ENCODE peak calls at places on chromosomes 4 and X, in eight cellular contexts. L is CD8-positive, alpha-beta memory T cell; F is T-helper 9 cell; I is B cell; V is Peyer's patch; A is NCI-H1092 treated with DMSO at 0.1 percent for 48 hours; S is lower leg skin; Y is foreskin fibroblast. O is an unnamed sample.

GRCh38 chrX:53594354-53594753 is 92.2 kb downstream of the HUWE1 start:
- DNase-seq in V (no peak), I (no peak), A (no peak), F (no peak), S (no peak), Y (peak; percentile 35), L (no peak), O (no peak)

GRCh38 chrX:150849996-150850720 is 48.3 kb downstream of the CD99L2 start:
- DNase-seq in F (no peak), I (no peak), A (no peak), L (no peak), V (no peak), Y (no peak), S (no peak), O (no peak)

GRCh38 chr4:15695240-15695699 is 7.6 kb upstream of the BST1 start:
- DNase-seq in F (no peak), A (no peak), I (no peak), Y (peak; percentile 90), S (no peak), V (no peak), L (no peak), O (peak; percentile 98)

GRCh38 chrX:23980063-23980462 is 46.9 kb downstream of the KLHL15 start:
- DNase-seq in I (no peak), S (no peak), Y (peak; percentile 4), V (no peak), L (no peak), A (no peak), F (no peak), O (no peak)

GRCh38 chr4:74970577-74970976 is 37.7 kb downstream of the PARM1 start:
- DNase-seq in V (no peak), L (no peak), S (no peak), Y (no peak), I (no peak), A (no peak), F (no peak), O (no peak)

GRCh38 chr4:94826206-94826605 is 68.5 kb downstream of the BMPR1B start:
- DNase-seq in V (no peak), Y (no peak), L (no peak), S (no peak), F (no peak), A (no peak), I (no peak), O (no peak)

GRCh38 chr4:107806196-107806595 is 18.5 kb upstream of the SGMS2 start:
- DNase-seq in S (no peak), V (no peak), A (no peak), F (no peak), I (no peak), L (no peak), Y (no peak), O (no peak)

GRCh38 chrX:135973025-135973547 is 702 bp downstream of the MMGT1 start:
- DNase-seq in S (no peak), L (no peak), Y (no peak), A (peak; percentile 36), V (peak; percentile 48), I (no peak), F (no peak), O (no peak)

GRCh38 chrX:1462596-1463251 is 10.0 kb upstream of the ASMTL start:
- DNase-seq in L (peak; percentile 91), F (peak; percentile 56), I (no peak), V (peak; percentile 62), Y (peak; percentile 29), S (no peak), A (no peak), O (peak; percentile 51)

GRCh38 chr4:185086053-185086452 is 57.0 kb upstream of the SLC25A4 start:
- DNase-seq in S (no peak), Y (peak; percentile 3), I (no peak), L (no peak), V (no peak), F (no peak), A (no peak), O (no peak)

GRCh38 chr4:99574530-99575314 is at the start of gene MTTP:
- DNase-seq in S (no peak), I (no peak), F (no peak), V (peak; percentile 59), A (no peak), Y (no peak), L (no peak), O (no peak)

GRCh38 chrX:115531818-115532403 is 29.1 kb upstream of the PLS3 start:
- DNase-seq in A (no peak), I (no peak), Y (peak; percentile 32), L (no peak), S (no peak), V (no peak), F (no peak), O (no peak)

GRCh38 chr4:187270154-187270553 is 546.5 kb upstream of the FAT1 start:
- DNase-seq in Y (no peak), F (no peak), L (no peak), V (no peak), A (no peak), I (no peak), S (no peak), O (no peak)

GRCh38 chrX:130793966-130794365 is 109.0 kb downstream of the ENOX2 start:
- DNase-seq in S (no peak), V (no peak), F (no peak), Y (no peak), L (no peak), A (no peak), I (no peak), O (no peak)

GRCh38 chr4:81198151-81198550 is 16.9 kb downstream of the PRKG2 start:
- DNase-seq in L (no peak), S (no peak), Y (no peak), V (peak; percentile 58), A (peak; percentile 54), I (no peak), F (no peak), O (no peak)

GRCh38 chr4:107997794-107998193 is 8.1 kb downstream of the HADH start:
- DNase-seq in I (no peak), F (no peak), Y (no peak), V (no peak), A (no peak), S (no peak), L (no peak), O (no peak)

GRCh38 chr4:33063238-33063637 is 2343.1 kb downstream of the PCDH7 start:
- DNase-seq in L (no peak), A (no peak), I (no peak), Y (peak; percentile 65), S (no peak), F (no peak), V (no peak), O (peak; percentile 60)

GRCh38 chr4:98908182-98908581 is 20.8 kb downstream of the EIF4E start:
- DNase-seq in I (no peak), V (no peak), L (no peak), A (no peak), F (no peak), S (no peak), Y (no peak), O (no peak)

GRCh38 chr4:9898596-9899345 is 117.3 kb downstream of the DRD5 start:
- DNase-seq in F (no peak), Y (peak; percentile 13), S (peak; percentile 17), L (no peak), I (no peak), A (no peak), V (no peak), O (no peak)

GRCh38 chr4:47899639-47900038 is 14.7 kb downstream of the NFXL1 start:
- DNase-seq in V (no peak), S (no peak), L (no peak), F (no peak), I (no peak), Y (no peak), A (no peak), O (no peak)

GRCh38 chr4:152853293-152853692 is 73.5 kb downstream of the ARFIP1 start:
- DNase-seq in I (no peak), S (no peak), A (no peak), F (no peak), V (no peak), Y (no peak), L (no peak), O (no peak)

GRCh38 chr4:82515705-82516104 is 46.1 kb downstream of the TMEM150C start:
- DNase-seq in Y (peak; percentile 21), I (no peak), A (peak; percentile 80), L (no peak), S (peak; percentile 23), F (no peak), V (no peak), O (peak; percentile 75)

GRCh38 chr4:62327612-62328297 is 1127.6 kb downstream of the ADGRL3 start:
- DNase-seq in S (no peak), F (no peak), A (no peak), I (no peak), L (no peak), V (no peak), Y (no peak), O (no peak)

GRCh38 chr4:26568446-26568994 is 15.4 kb upstream of the TBC1D19 start:
- DNase-seq in S (no peak), V (no peak), A (no peak), I (no peak), Y (peak; percentile 83), L (no peak), F (no peak), O (peak; percentile 92)

GRCh38 chrX:133958997-133959688 is 26.3 kb downstream of the GPC3 start:
- DNase-seq in A (no peak), L (no peak), S (no peak), Y (no peak), F (no peak), V (no peak), I (no peak), O (no peak)

GRCh38 chr4:143486314-143486713 is 27.2 kb upstream of the SMARCA5 start:
- DNase-seq in Y (no peak), I (no peak), L (no peak), A (no peak), V (no peak), F (no peak), S (no peak), O (no peak)

GRCh38 chrX:117196481-117196880 is 733.7 kb upstream of the CT83 start:
- DNase-seq in L (no peak), Y (no peak), S (no peak), I (no peak), A (no peak), V (no peak), F (no peak), O (no peak)

GRCh38 chr4:123877561-123877960 is 481.0 kb downstream of the SPRY1 start:
- DNase-seq in V (no peak), Y (no peak), I (no peak), S (no peak), A (no peak), L (no peak), F (no peak), O (no peak)

GRCh38 chr4:110184124-110184790 is 14.2 kb downstream of the ELOVL6 start:
- DNase-seq in S (no peak), L (no peak), F (no peak), A (no peak), V (no peak), Y (no peak), I (no peak), O (no peak)

GRCh38 chr4:112172180-112172579 is 26.9 kb downstream of the FAM241A start:
- DNase-seq in S (no peak), I (no peak), Y (no peak), A (no peak), V (no peak), L (no peak), F (no peak), O (no peak)

GRCh38 chrX:40173662-40174593 is 76.2 kb upstream of the BCOR start:
- DNase-seq in S (no peak), V (peak; percentile 73), L (peak; percentile 72), Y (no peak), F (no peak), A (peak; percentile 86), I (no peak), O (no peak)

GRCh38 chrX:65948103-65948502 is 91.8 kb downstream of the VSIG4 start:
- DNase-seq in L (no peak), V (no peak), S (no peak), A (no peak), I (no peak), F (no peak), Y (no peak), O (no peak)

O was measured in AG09309.